ENCODE peak calls at places on chromosome 15, in seven cellular contexts. C is A549, I is body of pancreas, Y is aorta, N is AG10803, V is adrenal gland, O is hepatocyte. E is an unnamed sample.

GRCh38 chr15:96535148-96535547 is 204.6 kb downstream of the NR2F2 start:
- DNase-seq in C (no peak), I (no peak), Y (no peak), N (no peak), V (no peak), O (no peak), E (no peak)

GRCh38 chr15:73482184-73482583 is 39.2 kb downstream of the REC114 start:
- DNase-seq in C (no peak), I (no peak), Y (no peak), N (no peak), V (no peak), O (no peak), E (no peak)

GRCh38 chr15:70799667-70800450 is 36.5 kb upstream of the UACA start:
- DNase-seq in C (no peak), I (peak), Y (peak), N (peak), V (no peak), O (peak), E (no peak)

GRCh38 chr15:79311901-79312553 is 1.1 kb downstream of the TMED3 start:
- DNase-seq in C (no peak), I (no peak), Y (no peak), N (no peak), V (no peak), O (no peak), E (no peak)

GRCh38 chr15:100019601-100020000 is 286.4 kb upstream of the LYSMD4 start:
- DNase-seq in C (no peak), I (no peak), Y (no peak), N (no peak), V (no peak), O (no peak), E (no peak)

GRCh38 chr15:98840010-98840409 is 167.6 kb downstream of the PGPEP1L start:
- DNase-seq in C (no peak), I (no peak), Y (no peak), N (no peak), V (no peak), O (no peak), E (no peak)

GRCh38 chr15:44595656-44596510 is 58.9 kb downstream of the EIF3J start:
- DNase-seq in C (no peak), I (no peak), Y (no peak), N (no peak), V (no peak), O (no peak), E (no peak)

GRCh38 chr15:63763476-63764123 is 70.1 kb downstream of the HERC1 start:
- DNase-seq in C (no peak), I (no peak), Y (no peak), N (peak), V (no peak), O (no peak), E (no peak)

GRCh38 chr15:58331903-58332675 is 99.7 kb upstream of the LIPC start:
- DNase-seq in C (peak), I (peak), Y (peak), N (peak), V (peak), O (peak), E (peak)

GRCh38 chr15:78978601-78979179 is 33.8 kb upstream of the CTSH start:
- DNase-seq in C (no peak), I (no peak), Y (no peak), N (no peak), V (no peak), O (no peak), E (no peak)

GRCh38 chr15:31280037-31280830 is 46.4 kb upstream of the KLF13 start:
- DNase-seq in C (no peak), I (peak), Y (peak), N (no peak), V (no peak), O (no peak), E (peak)

GRCh38 chr15:44296625-44297524 is 8.4 kb downstream of the GOLM2 start:
- DNase-seq in C (peak), I (peak), Y (no peak), N (peak), V (no peak), O (peak), E (no peak)

GRCh38 chr15:44286814-44287555 is 1.5 kb upstream of the GOLM2 start:
- DNase-seq in C (no peak), I (no peak), Y (no peak), N (no peak), V (no peak), O (no peak), E (peak)

GRCh38 chr15:42070276-42070965 is 23.9 kb downstream of the PLA2G4D start:
- DNase-seq in C (no peak), I (no peak), Y (no peak), N (no peak), V (no peak), O (no peak), E (no peak)

GRCh38 chr15:29233566-29233965 is 36.1 kb downstream of the NSMCE3 start:
- DNase-seq in C (no peak), I (no peak), Y (no peak), N (no peak), V (no peak), O (no peak), E (no peak)

GRCh38 chr15:64006642-64007041 is 39.6 kb downstream of the DAPK2 start:
- DNase-seq in C (no peak), I (no peak), Y (no peak), N (no peak), V (no peak), O (no peak), E (no peak)

GRCh38 chr15:70142322-70143191 is 44.8 kb upstream of the TLE3 start:
- DNase-seq in C (peak), I (peak), Y (no peak), N (no peak), V (no peak), O (no peak), E (no peak)

GRCh38 chr15:66130496-66131014 is 123.0 kb downstream of the MEGF11 start:
- DNase-seq in C (no peak), I (no peak), Y (no peak), N (no peak), V (no peak), O (no peak), E (no peak)
- H3K4me3 ChIP-seq in C (no peak), I (no peak), Y (no peak), N (no peak), V (no peak), O (no peak), E (no peak)

GRCh38 chr15:80969316-80969715 is 20.3 kb downstream of the MESD start:
- DNase-seq in C (no peak), I (no peak), Y (no peak), N (no peak), V (no peak), O (no peak), E (no peak)
- H3K4me3 ChIP-seq in C (no peak), I (no peak), Y (no peak), N (no peak), V (no peak), O (no peak), E (no peak)

DNA sequence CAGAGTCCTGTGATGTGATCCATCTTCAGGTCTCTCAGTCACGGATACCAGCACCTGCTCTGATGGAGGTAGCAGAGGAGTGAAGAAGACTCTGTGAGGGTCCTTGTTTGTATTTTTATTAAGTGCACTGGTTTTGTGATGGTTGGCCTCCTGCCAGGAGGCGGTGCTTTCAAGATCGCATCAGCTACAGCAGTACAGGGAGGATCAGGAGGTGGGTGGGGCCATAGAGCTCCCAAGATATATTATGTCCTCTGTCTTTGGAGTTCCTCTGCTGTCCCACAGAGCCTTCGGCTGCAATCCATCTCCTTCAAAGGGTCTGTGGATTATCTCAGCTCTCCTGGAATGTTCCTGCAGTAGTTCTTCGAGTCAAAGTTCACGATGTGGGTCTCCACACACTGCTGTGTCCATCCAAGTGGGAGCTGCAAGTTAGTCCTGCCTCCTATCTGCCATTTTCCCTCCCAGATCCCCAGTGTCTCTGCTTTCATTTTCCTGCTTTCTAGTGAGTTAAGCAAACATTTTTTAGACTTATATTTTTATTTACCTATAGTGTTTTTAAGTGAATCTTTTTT is 54.7 kb downstream of the TM2D3 start:
- DNase-seq in C (no peak), I (no peak), Y (no peak), N (no peak), V (no peak), O (no peak), E (no peak)
- H3K4me3 ChIP-seq in C (no peak), I (no peak), Y (no peak), N (no peak), V (no peak), O (no peak), E (no peak)

GRCh38 chr15:61857169-61857829 is 202.9 kb downstream of the VPS13C start:
- DNase-seq in C (no peak), I (no peak), Y (no peak), N (no peak), V (no peak), O (no peak), E (no peak)
- H3K4me3 ChIP-seq in C (no peak), I (no peak), Y (no peak), N (no peak), V (no peak), O (no peak), E (peak)

GRCh38 chr15:83062768-83063180 is 4.3 kb downstream of the BTBD1 start:
- DNase-seq in C (no peak), I (peak), Y (peak), N (no peak), V (no peak), O (no peak), E (no peak)

GRCh38 chr15:83064859-83065258 is 2.2 kb downstream of the BTBD1 start:
- DNase-seq in C (no peak), I (no peak), Y (no peak), N (no peak), V (no peak), O (no peak), E (no peak)

GRCh38 chr15:83065431-83065830 is 1.6 kb downstream of the BTBD1 start:
- DNase-seq in C (no peak), I (no peak), Y (no peak), N (peak), V (no peak), O (no peak), E (no peak)

GRCh38 chr15:83061680-83062079 is 5.4 kb downstream of the BTBD1 start:
- DNase-seq in C (no peak), I (no peak), Y (no peak), N (peak), V (no peak), O (peak), E (no peak)

GRCh38 chr15:83063555-83063954 is 3.5 kb downstream of the BTBD1 start:
- DNase-seq in C (no peak), I (no peak), Y (no peak), N (no peak), V (no peak), O (no peak), E (no peak)
- H3K4me3 ChIP-seq in C (no peak), I (no peak), Y (no peak), N (no peak), V (no peak), O (no peak), E (no peak)

DNA sequence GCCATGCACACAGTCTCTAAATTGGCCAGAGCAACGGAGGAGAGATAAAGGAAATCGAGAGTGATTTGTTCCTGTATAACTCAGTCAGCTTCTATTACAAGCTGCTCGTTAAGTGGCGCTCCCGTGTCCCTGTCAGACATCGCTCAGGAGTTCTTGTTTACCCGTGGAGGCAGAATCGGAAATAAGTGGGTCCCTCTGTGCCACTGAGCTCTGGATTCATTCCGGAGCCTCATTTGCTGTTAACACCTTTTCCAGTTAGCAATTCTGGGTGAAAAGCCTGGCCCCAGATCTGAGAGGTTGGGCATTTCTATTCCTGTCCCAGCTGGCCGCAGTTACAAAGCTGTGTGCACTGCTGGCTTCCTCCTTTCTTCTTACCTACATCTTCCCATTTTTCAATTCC is 64.0 kb downstream of the ST8SIA2 start:
- DNase-seq in C (no peak), I (no peak), Y (no peak), N (no peak), V (no peak), O (no peak), E (no peak)
- H3K4me3 ChIP-seq in C (no peak), I (no peak), Y (no peak), N (no peak), V (no peak), O (no peak), E (no peak)